ENCODE peak calls at places on chromosome 13, in ten cellular contexts. R is testis, N is left ventricle myocardium inferior, W is PC-9, Y is A673, M is AG09309, I is tibial nerve, F is brain microvascular endothelial cell, B is K562, G is GM23338. Q is an unnamed sample.

GRCh38 chr13:73403362-73404150 is 344.8 kb downstream of the KLF5 start:
- DNase-seq in R (no peak), N (no peak), W (no peak), Y (peak), M (no peak), I (no peak), F (no peak), B (no peak), G (no peak), Q (no peak)

GRCh38 chr13:31172001-31172400 is 10.3 kb upstream of the HSPH1 start:
- DNase-seq in R (no peak), N (no peak), W (peak), Y (no peak), M (no peak), I (no peak), F (peak), B (no peak), G (no peak), Q (no peak)

GRCh38 chr13:92553470-92554114 is 673.0 kb upstream of the GPC6 start:
- DNase-seq in R (no peak), N (no peak), W (no peak), Y (no peak), M (no peak), I (no peak), F (no peak), B (no peak), G (no peak), Q (no peak)

GRCh38 chr13:74406439-74406838 is 272.2 kb upstream of the KLF12 start:
- DNase-seq in R (no peak), N (no peak), W (no peak), Y (peak), M (no peak), I (no peak), F (no peak), B (no peak), G (no peak), Q (no peak)

GRCh38 chr13:34469212-34469983 is 472.7 kb upstream of the NBEA start:
- DNase-seq in R (no peak), N (no peak), W (peak), Y (no peak), M (no peak), I (no peak), F (no peak), B (no peak), G (no peak), Q (peak)

GRCh38 chr13:27770809-27771208 is 21.5 kb upstream of the GSX1 start:
- DNase-seq in R (no peak), N (no peak), W (no peak), Y (peak), M (no peak), I (no peak), F (peak), B (peak), G (peak), Q (no peak)

GRCh38 chr13:51815848-51816247 is 11.9 kb upstream of the DHRS12 start:
- DNase-seq in R (peak), N (no peak), W (no peak), Y (no peak), M (no peak), I (no peak), F (no peak), B (no peak), G (no peak), Q (no peak)

GRCh38 chr13:30463820-30464495 is 1.8 kb downstream of the HMGB1 start:
- DNase-seq in R (peak), N (peak), W (no peak), Y (peak), M (no peak), I (peak), F (peak), B (peak), G (no peak), Q (no peak)

GRCh38 chr13:98279473-98280175 is 102.6 kb upstream of the RNF113B start:
- DNase-seq in R (no peak), N (no peak), W (no peak), Y (no peak), M (no peak), I (no peak), F (no peak), B (no peak), G (no peak), Q (no peak)

GRCh38 chr13:26476111-26476743 is 81.3 kb upstream of the WASF3 start:
- DNase-seq in R (peak), N (peak), W (no peak), Y (no peak), M (no peak), I (no peak), F (peak), B (no peak), G (peak), Q (no peak)

GRCh38 chr13:108919036-108919907 is 289.9 kb downstream of the MYO16 start:
- DNase-seq in R (no peak), N (no peak), W (peak), Y (no peak), M (no peak), I (no peak), F (no peak), B (no peak), G (no peak), Q (no peak)

GRCh38 chr13:100089633-100090032 is 740 bp downstream of the PCCA start:
- DNase-seq in R (no peak), N (no peak), W (no peak), Y (no peak), M (no peak), I (no peak), F (no peak), B (peak), G (no peak), Q (no peak)

GRCh38 chr13:30963794-30964193 is 31.3 kb downstream of the TEX26 start:
- DNase-seq in R (peak), N (no peak), W (no peak), Y (no peak), M (no peak), I (no peak), F (peak), B (no peak), G (no peak), Q (no peak)

GRCh38 chr13:76852991-76853390 is 33.2 kb downstream of the KCTD12 start:
- DNase-seq in R (peak), N (no peak), W (no peak), Y (no peak), M (no peak), I (no peak), F (peak), B (no peak), G (no peak), Q (peak)

GRCh38 chr13:66407159-66407558 is 823.0 kb downstream of the PCDH9 start:
- DNase-seq in R (no peak), N (no peak), W (no peak), Y (no peak), M (no peak), I (no peak), F (no peak), B (no peak), G (no peak), Q (peak)

GRCh38 chr13:29362849-29363604 is 232.5 kb downstream of the SLC7A1 start:
- DNase-seq in R (peak), N (no peak), W (no peak), Y (peak), M (no peak), I (no peak), F (peak), B (peak), G (peak), Q (peak)

GRCh38 chr13:105638446-105638845 is 897.0 kb downstream of the EFNB2 start:
- DNase-seq in R (no peak), N (no peak), W (no peak), Y (no peak), M (no peak), I (no peak), F (peak), B (no peak), G (no peak), Q (no peak)

GRCh38 chr13:60453490-60453889 is 56.5 kb downstream of the TDRD3 start:
- DNase-seq in R (no peak), N (no peak), W (no peak), Y (peak), M (no peak), I (no peak), F (no peak), B (no peak), G (peak), Q (no peak)

GRCh38 chr13:29707876-29708543 is 112.5 kb upstream of the SLC7A1 start:
- DNase-seq in R (peak), N (no peak), W (no peak), Y (peak), M (peak), I (no peak), F (peak), B (peak), G (peak), Q (peak)

GRCh38 chr13:20131057-20131832 is 29.6 kb downstream of the GJA3 start:
- DNase-seq in R (no peak), N (no peak), W (no peak), Y (no peak), M (no peak), I (no peak), F (no peak), B (no peak), G (no peak), Q (no peak)

GRCh38 chr13:56396318-56396717 is 744.4 kb upstream of the PRR20A start:
- DNase-seq in R (no peak), N (no peak), W (no peak), Y (no peak), M (no peak), I (no peak), F (no peak), B (no peak), G (peak), Q (no peak)

GRCh38 chr13:27919934-27920676 is at the start of gene PDX1:
- DNase-seq in R (peak), N (peak), W (no peak), Y (peak), M (no peak), I (no peak), F (no peak), B (peak), G (peak), Q (no peak)

GRCh38 chr13:27455331-27455855 is 5.0 kb upstream of the MTIF3 start:
- DNase-seq in R (no peak), N (no peak), W (no peak), Y (no peak), M (no peak), I (no peak), F (no peak), B (no peak), G (peak), Q (no peak)

GRCh38 chr13:39417131-39417530 is 185.9 kb downstream of the LHFPL6 start:
- DNase-seq in R (no peak), N (no peak), W (no peak), Y (peak), M (no peak), I (no peak), F (no peak), B (peak), G (peak), Q (no peak)

GRCh38 chr13:74226791-74227475 is 92.7 kb upstream of the KLF12 start:
- DNase-seq in R (no peak), N (no peak), W (no peak), Y (no peak), M (peak), I (no peak), F (peak), B (no peak), G (no peak), Q (no peak)

GRCh38 chr13:29454931-29455481 is 140.5 kb downstream of the SLC7A1 start:
- DNase-seq in R (no peak), N (no peak), W (peak), Y (peak), M (no peak), I (no peak), F (no peak), B (peak), G (peak), Q (no peak)

GRCh38 chr13:28705734-28706133 is 13.0 kb downstream of the SLC46A3 start:
- DNase-seq in R (no peak), N (no peak), W (no peak), Y (peak), M (peak), I (no peak), F (no peak), B (no peak), G (no peak), Q (no peak)

GRCh38 chr13:32381539-32381938 is 46.4 kb downstream of the N4BP2L1 start:
- DNase-seq in R (peak), N (no peak), W (no peak), Y (peak), M (no peak), I (no peak), F (peak), B (peak), G (peak), Q (no peak)

GRCh38 chr13:27922974-27923612 is 3.3 kb downstream of the PDX1 start:
- DNase-seq in R (no peak), N (no peak), W (no peak), Y (no peak), M (no peak), I (no peak), F (no peak), B (no peak), G (peak), Q (no peak)

GRCh38 chr13:96068729-96069128 is 15.5 kb upstream of the UGGT2 start:
- DNase-seq in R (no peak), N (no peak), W (no peak), Y (no peak), M (no peak), I (no peak), F (no peak), B (no peak), G (no peak), Q (no peak)

GRCh38 chr13:40599146-40599545 is 67.3 kb downstream of the FOXO1 start:
- DNase-seq in R (no peak), N (no peak), W (no peak), Y (no peak), M (no peak), I (no peak), F (no peak), B (no peak), G (no peak), Q (no peak)
- H3K4me3 ChIP-seq in R (no peak), N (no peak), W (no peak), Y (no peak), M (no peak), I (no peak), F (no peak), B (no peak), G (no peak), Q (no peak)

GRCh38 chr13:58181111-58181510 is 549.6 kb downstream of the PCDH17 start:
- DNase-seq in R (no peak), N (no peak), W (no peak), Y (no peak), M (no peak), I (no peak), F (no peak), B (no peak), G (no peak), Q (no peak)
- TF ChIP-seq CTCF in R (no peak), N (no peak), W (no peak), Y (no peak), M (no peak), I (no peak), F (no peak), B (no peak), G (no peak), Q (no peak)

DNA sequence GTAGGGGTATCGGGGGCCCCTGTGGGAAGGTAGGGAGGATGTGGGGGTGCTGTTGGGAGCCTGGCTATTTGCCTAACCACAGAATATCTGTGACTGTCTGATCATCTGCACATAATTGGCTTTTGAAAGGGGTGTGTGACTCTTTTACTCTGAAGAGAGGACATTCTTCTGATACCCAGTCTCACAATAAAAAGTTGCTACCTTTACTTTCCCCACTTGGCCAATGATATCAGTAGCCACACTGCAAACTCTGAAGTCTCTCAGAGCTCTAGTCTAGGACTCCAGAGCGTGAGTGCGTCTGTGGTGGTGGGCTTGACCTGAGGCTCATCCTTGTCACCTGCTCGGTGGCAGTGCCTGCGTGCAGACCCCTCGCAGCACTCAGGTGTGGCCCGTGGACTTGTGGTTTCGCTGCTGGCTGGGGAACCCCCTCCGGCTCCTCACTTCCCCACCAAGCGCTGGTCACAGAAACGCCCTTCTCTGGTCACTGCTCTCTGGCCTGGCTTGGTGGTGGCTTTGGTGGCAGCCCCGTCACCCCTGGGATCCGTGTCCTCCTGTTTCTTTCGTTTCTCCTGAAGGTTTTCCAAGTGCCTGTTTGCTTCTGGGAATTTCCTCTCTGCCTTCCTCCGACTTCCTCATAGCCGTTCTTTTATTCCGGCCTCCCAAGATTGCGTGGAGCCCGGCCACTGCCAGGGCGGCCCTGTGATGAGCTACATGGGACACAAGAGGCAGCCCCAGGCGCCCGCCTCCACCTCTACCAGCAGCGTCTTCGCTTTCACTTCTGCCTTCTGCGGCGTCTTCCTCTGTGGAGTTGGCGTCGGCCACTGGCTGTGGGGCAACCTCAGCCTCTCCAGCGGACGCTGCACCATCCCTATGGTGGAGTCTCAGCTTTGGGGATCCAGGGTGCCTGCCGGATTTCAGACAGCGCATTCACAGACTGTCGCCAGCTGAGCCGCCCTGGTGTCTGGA is 78.0 kb downstream of the ATP11A start:
- DNase-seq in R (no peak), N (peak), W (no peak), Y (no peak), M (no peak), I (no peak), F (no peak), B (no peak), G (no peak), Q (no peak)
- H3K4me3 ChIP-seq in R (no peak), N (no peak), W (no peak), Y (no peak), M (no peak), I (no peak), F (no peak), B (no peak), G (no peak), Q (no peak)

GRCh38 chr13:44646044-44646443 is 69.9 kb upstream of the TSC22D1 start:
- DNase-seq in R (no peak), N (no peak), W (no peak), Y (peak), M (no peak), I (no peak), F (no peak), B (no peak), G (no peak), Q (no peak)

GRCh38 chr13:44649118-44649455 is 73.0 kb upstream of the TSC22D1 start:
- DNase-seq in R (no peak), N (no peak), W (no peak), Y (no peak), M (no peak), I (no peak), F (no peak), B (no peak), G (peak), Q (no peak)

GRCh38 chr13:44649834-44650233 is 73.7 kb upstream of the TSC22D1 start:
- DNase-seq in R (no peak), N (no peak), W (no peak), Y (no peak), M (no peak), I (no peak), F (no peak), B (no peak), G (no peak), Q (no peak)

GRCh38 chr13:44651209-44651608 is 75.1 kb upstream of the TSC22D1 start:
- DNase-seq in R (no peak), N (no peak), W (no peak), Y (no peak), M (no peak), I (no peak), F (no peak), B (no peak), G (peak), Q (no peak)

GRCh38 chr13:44648392-44649117 is 72.4 kb upstream of the TSC22D1 start:
- DNase-seq in R (no peak), N (no peak), W (no peak), Y (peak), M (no peak), I (no peak), F (no peak), B (no peak), G (peak), Q (no peak)
- TF ChIP-seq CTCF in R (no peak), N (peak), W (peak), Y (peak), M (no peak), I (peak), F (peak), B (peak), G (peak), Q (peak)

DNA sequence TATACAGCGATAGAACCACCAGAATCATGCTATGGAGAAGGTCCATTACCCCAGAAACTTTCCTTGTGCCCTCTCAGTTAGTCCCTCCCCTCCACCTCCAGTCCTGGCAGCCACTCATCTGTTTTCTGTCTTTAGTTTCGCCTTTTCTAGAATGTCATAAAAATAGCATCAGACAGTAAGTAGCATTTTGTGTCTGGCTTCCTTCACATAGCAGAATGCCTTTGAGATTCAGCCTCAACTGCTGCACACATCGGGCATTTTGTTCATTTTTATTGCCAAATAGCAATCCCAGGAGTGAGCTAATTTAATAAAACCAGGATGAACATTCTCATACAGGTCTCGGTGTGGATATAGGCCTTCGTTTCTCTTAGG is 110.4 kb downstream of the COL4A2 start:
- DNase-seq in R (no peak), N (no peak), W (no peak), Y (no peak), M (no peak), I (no peak), F (no peak), B (no peak), G (no peak), Q (no peak)
- H3K4me3 ChIP-seq in R (no peak), N (peak), W (no peak), Y (no peak), M (no peak), I (no peak), F (no peak), B (no peak), G (no peak), Q (no peak)

GRCh38 chr13:72290962-72291681 is 424.1 kb upstream of the DACH1 start:
- DNase-seq in R (no peak), N (no peak), W (peak), Y (no peak), M (no peak), I (no peak), F (peak), B (no peak), G (peak), Q (peak)
- TF ChIP-seq CTCF in R (no peak), N (no peak), W (no peak), Y (no peak), M (no peak), I (no peak), F (peak), B (no peak), G (no peak), Q (peak)

GRCh38 chr13:50209646-50210045 is 194.4 kb downstream of the KCNRG start:
- DNase-seq in R (no peak), N (no peak), W (no peak), Y (no peak), M (no peak), I (no peak), F (no peak), B (no peak), G (no peak), Q (no peak)
- H3K4me3 ChIP-seq in R (no peak), N (no peak), W (no peak), Y (no peak), M (no peak), I (no peak), F (no peak), B (no peak), G (no peak), Q (no peak)

GRCh38 chr13:80924596-80924995 is 583.7 kb upstream of the SPRY2 start:
- DNase-seq in R (peak), N (no peak), W (no peak), Y (no peak), M (no peak), I (no peak), F (peak), B (no peak), G (no peak), Q (no peak)

GRCh38 chr13:80921556-80921955 is 580.6 kb upstream of the SPRY2 start:
- DNase-seq in R (no peak), N (no peak), W (no peak), Y (peak), M (no peak), I (no peak), F (peak), B (no peak), G (no peak), Q (no peak)

GRCh38 chr13:80921971-80922370 is 581.0 kb upstream of the SPRY2 start:
- DNase-seq in R (no peak), N (no peak), W (no peak), Y (no peak), M (no peak), I (no peak), F (no peak), B (no peak), G (no peak), Q (no peak)

GRCh38 chr13:80928241-80928640 is 587.3 kb upstream of the SPRY2 start:
- DNase-seq in R (no peak), N (no peak), W (no peak), Y (no peak), M (no peak), I (no peak), F (no peak), B (no peak), G (no peak), Q (no peak)

GRCh38 chr13:80923907-80924306 is 583.0 kb upstream of the SPRY2 start:
- DNase-seq in R (no peak), N (no peak), W (no peak), Y (peak), M (no peak), I (no peak), F (no peak), B (no peak), G (peak), Q (no peak)
- TF ChIP-seq CTCF in R (no peak), N (peak), W (no peak), Y (peak), M (no peak), I (no peak), F (peak), B (no peak), G (peak), Q (peak)